ENCODE peak calls at places on chromosomes 3 and 15, in ten cellular contexts. R, N, V, C, X, D, A, B, K and S are unnamed samples.

GRCh38 chr3:46351646-46352045 is 2.3 kb upstream of the CCR2 start:
- DNase-seq in R (no peak), N (no peak), V (no peak), C (no peak), X (no peak), D (no peak), A (no peak), B (no peak), K (no peak), S (peak)

GRCh38 chr3:175398676-175399075 is 539.5 kb downstream of the NAALADL2 start:
- DNase-seq in R (no peak), N (no peak), V (no peak), C (no peak), X (no peak), D (no peak), A (no peak), B (no peak), K (no peak), S (no peak)

GRCh38 chr15:98903377-98904018 is 104.1 kb downstream of the PGPEP1L start:
- DNase-seq in R (no peak), N (no peak), V (no peak), C (peak), X (no peak), D (no peak), A (no peak), B (no peak), K (no peak), S (no peak)

GRCh38 chr3:42019144-42019952 is 57.4 kb upstream of the ULK4 start:
- DNase-seq in R (no peak), N (no peak), V (peak), C (peak), X (no peak), D (no peak), A (no peak), B (peak), K (no peak), S (no peak)

GRCh38 chr3:55367396-55367795 is 119.7 kb downstream of the WNT5A start:
- DNase-seq in R (no peak), N (no peak), V (no peak), C (no peak), X (no peak), D (no peak), A (no peak), B (no peak), K (no peak), S (no peak)

GRCh38 chr15:31758126-31758525 is 272.2 kb upstream of the CHRNA7 start:
- DNase-seq in R (peak), N (no peak), V (peak), C (peak), X (no peak), D (peak), A (peak), B (no peak), K (no peak), S (no peak)

GRCh38 chr15:87347806-87348515 is 908.6 kb downstream of the NTRK3 start:
- DNase-seq in R (no peak), N (no peak), V (no peak), C (no peak), X (no peak), D (no peak), A (no peak), B (no peak), K (no peak), S (no peak)

GRCh38 chr15:29220852-29221251 is 48.8 kb downstream of the NSMCE3 start:
- DNase-seq in R (no peak), N (no peak), V (no peak), C (no peak), X (no peak), D (no peak), A (no peak), B (no peak), K (no peak), S (no peak)

GRCh38 chr15:51093865-51094605 is 671 bp downstream of the TNFAIP8L3 start:
- DNase-seq in R (no peak), N (peak), V (no peak), C (peak), X (peak), D (no peak), A (no peak), B (peak), K (no peak), S (no peak)

GRCh38 chr3:22091329-22091728 is 340.3 kb upstream of the ZNF385D start:
- DNase-seq in R (no peak), N (no peak), V (no peak), C (no peak), X (no peak), D (no peak), A (no peak), B (no peak), K (no peak), S (no peak)
- TF ChIP-seq POLR2AphosphoS5 in R (no peak), N (no peak), V (no peak), C (no peak), X (no peak), D (no peak), A (no peak), B (no peak), K (no peak), S (no peak)

GRCh38 chr3:127003175-127003555 is 20.2 kb downstream of the PLXNA1 start:
- DNase-seq in R (no peak), N (no peak), V (no peak), C (no peak), X (no peak), D (no peak), A (no peak), B (no peak), K (no peak), S (no peak)
- H3K27ac ChIP-seq in R (no peak), N (no peak), V (no peak), C (no peak), X (peak), D (peak), A (no peak), B (no peak), K (peak), S (no peak)

GRCh38 chr3:48504051-48504946 is at the start of gene SHISA5:
- DNase-seq in R (no peak), N (peak), V (peak), C (peak), X (peak), D (peak), A (no peak), B (no peak), K (no peak), S (no peak)
- TF ChIP-seq POLR2AphosphoS5 in R (peak), N (no peak), V (peak), C (peak), X (peak), D (no peak), A (no peak), B (no peak), K (peak), S (peak)

GRCh38 chr3:50278868-50279224 is at the start of gene LSMEM2:
- DNase-seq in R (no peak), N (no peak), V (no peak), C (no peak), X (no peak), D (no peak), A (no peak), B (no peak), K (no peak), S (no peak)
- H3K27ac ChIP-seq in R (no peak), N (no peak), V (no peak), C (no peak), X (no peak), D (no peak), A (no peak), B (no peak), K (no peak), S (no peak)

DNA sequence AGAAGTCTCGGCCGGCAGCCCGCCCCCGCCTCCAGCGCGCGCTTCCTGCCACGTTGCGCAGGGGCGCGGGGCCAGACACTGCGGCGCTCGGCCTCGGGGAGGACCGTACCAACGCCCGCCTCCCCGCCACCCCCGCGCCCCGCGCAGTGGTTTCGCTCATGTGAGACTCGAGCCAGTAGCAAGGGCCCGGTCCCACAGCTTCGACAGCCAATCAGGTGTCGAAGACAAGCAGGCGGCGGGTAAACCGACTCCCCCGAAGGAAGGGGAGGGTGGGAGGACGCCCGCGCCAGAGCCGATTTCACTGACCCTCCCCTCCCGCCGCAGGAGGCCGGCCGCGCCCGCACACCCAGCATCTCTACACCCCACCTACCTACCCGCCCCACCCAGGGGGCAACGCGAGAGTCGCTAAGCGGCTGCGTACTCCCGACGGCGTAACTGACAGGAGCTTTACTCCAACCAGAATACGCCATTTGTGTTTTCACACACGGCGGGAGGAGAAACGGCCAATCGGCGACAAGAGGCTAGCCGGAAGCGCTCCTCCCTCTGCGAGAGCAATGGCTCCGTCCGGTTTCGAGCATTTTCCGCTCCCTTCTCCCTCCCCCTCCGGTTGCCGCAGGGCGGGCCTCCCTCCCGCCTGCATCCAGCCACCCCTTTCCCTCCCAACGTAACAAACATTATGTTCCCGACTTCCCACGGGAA is 634 bp upstream of the SETD5 start:
- DNase-seq in R (peak), N (peak), V (peak), C (peak), X (peak), D (peak), A (peak), B (peak), K (peak), S (peak)
- TF ChIP-seq POLR2AphosphoS5 in R (peak), N (peak), V (peak), C (peak), X (peak), D (peak), A (peak), B (no peak), K (peak), S (no peak)

DNA sequence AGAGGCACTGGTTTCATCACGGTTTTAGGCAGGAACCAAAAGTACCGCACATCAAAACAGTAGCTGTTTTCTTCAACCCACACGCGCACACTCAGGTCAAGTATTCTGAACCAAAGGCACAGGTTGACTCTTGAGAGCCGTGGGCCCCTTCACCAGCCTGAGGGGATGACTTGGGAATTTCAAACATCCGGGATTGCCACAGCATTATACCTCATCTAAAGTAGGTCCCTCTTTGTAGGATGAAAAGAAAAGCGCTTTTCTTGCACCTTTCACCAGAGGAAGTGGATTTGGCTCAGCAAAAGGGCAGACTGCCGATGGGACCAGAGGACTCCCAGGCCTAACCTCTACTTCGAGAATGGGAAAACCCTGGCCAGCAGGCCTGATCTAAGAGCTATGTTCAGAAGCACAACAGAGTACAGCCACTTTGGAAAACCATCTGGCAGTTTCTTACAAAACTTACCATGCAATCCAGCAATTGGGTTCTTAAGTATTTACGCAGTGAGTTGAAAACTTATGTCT is 88.2 kb upstream of the PROK2 start:
- DNase-seq in R (no peak), N (peak), V (no peak), C (no peak), X (no peak), D (no peak), A (no peak), B (no peak), K (no peak), S (peak)
- H3K27ac ChIP-seq in R (no peak), N (peak), V (no peak), C (no peak), X (no peak), D (peak), A (no peak), B (no peak), K (no peak), S (no peak)